ENCODE peak calls at places on chromosomes 3 and 15, in four cellular contexts. X is HEK293T, V is H1, C is HepG2. S is an unnamed sample.

GRCh38 chr3:96236499-96236898 is 577.9 kb upstream of the EPHA6 start:
- DNase-seq in C (no peak), V (no peak), X (no peak), S (no peak)

GRCh38 chr3:29764603-29765254 is 483.9 kb downstream of the RBMS3 start:
- DNase-seq in X (no peak), V (no peak), C (no peak), S (no peak)

GRCh38 chr3:112789787-112790186 is 56.9 kb downstream of the CD200R1L start:
- DNase-seq in C (no peak), X (no peak), V (no peak), S (no peak)

GRCh38 chr3:51684971-51685751 is 14.1 kb downstream of the TEX264 start:
- DNase-seq in C (no peak), V (no peak), X (no peak), S (no peak)

GRCh38 chr3:32602206-32602605 is 31.5 kb upstream of the DYNC1LI1 start:
- DNase-seq in C (no peak), V (no peak), X (no peak), S (no peak)

GRCh38 chr15:79065744-79066376 is 24.7 kb downstream of the RASGRF1 start:
- DNase-seq in V (no peak), C (no peak), X (no peak), S (no peak)

GRCh38 chr3:45232531-45232930 is 6.4 kb upstream of the TMEM158 start:
- DNase-seq in V (no peak), X (no peak), C (no peak), S (no peak)

GRCh38 chr15:75921732-75922703 is 18.3 kb downstream of the FBXO22 start:
- DNase-seq in X (peak), V (no peak), C (peak), S (no peak)

GRCh38 chr3:14890470-14890869 is 56.9 kb upstream of the NR2C2 start:
- DNase-seq in V (no peak), X (no peak), C (no peak), S (no peak)

GRCh38 chr3:157023211-157023610 is 136.7 kb downstream of the CCNL1 start:
- DNase-seq in V (no peak), X (no peak), C (no peak), S (no peak)

GRCh38 chr3:148190441-148190990 is 507.2 kb upstream of the AGTR1 start:
- DNase-seq in X (no peak), C (no peak), V (no peak), S (no peak)

GRCh38 chr15:36877294-36877693 is 223.1 kb downstream of the MEIS2 start:
- DNase-seq in X (no peak), C (no peak), V (no peak), S (no peak)

GRCh38 chr15:73052679-73053397 is 575 bp downstream of the NEO1 start:
- DNase-seq in C (peak), X (peak), V (peak), S (peak)

GRCh38 chr15:73362900-73363299 is 5.9 kb downstream of the HCN4 start:
- DNase-seq in X (no peak), C (no peak), V (no peak), S (no peak)

GRCh38 chr3:12239301-12239700 is 49.6 kb upstream of the PPARG start:
- DNase-seq in X (no peak), C (no peak), V (no peak), S (no peak)

GRCh38 chr15:50880651-50881114 is 27.8 kb upstream of the AP4E1 start:
- DNase-seq in X (no peak), V (no peak), C (no peak), S (no peak)

GRCh38 chr3:52385157-52385556 is 59.7 kb downstream of the SEMA3G start:
- DNase-seq in X (peak), V (peak), C (peak), S (peak)

GRCh38 chr3:188780188-188781147 is 391.3 kb upstream of the TPRG1 start:
- DNase-seq in X (no peak), C (peak), V (no peak), S (no peak)

GRCh38 chr3:64878372-64878771 is 190.6 kb upstream of the ADAMTS9 start:
- DNase-seq in V (no peak), X (no peak), C (no peak), S (no peak)

GRCh38 chr15:23397779-23398178 is 43.2 kb downstream of the GOLGA8S start:
- DNase-seq in X (no peak), V (no peak), C (no peak), S (no peak)

GRCh38 chr3:171380711-171381435 is 79.3 kb downstream of the TNIK start:
- DNase-seq in X (no peak), V (no peak), C (no peak), S (no peak)

GRCh38 chr3:72331076-72331475 is 517.2 kb downstream of the SHQ1 start:
- DNase-seq in C (no peak), V (no peak), X (no peak), S (no peak)

GRCh38 chr3:72328755-72329154 is 519.5 kb downstream of the SHQ1 start:
- DNase-seq in X (no peak), C (no peak), V (no peak), S (no peak)

GRCh38 chr3:72332036-72332435 is 516.2 kb downstream of the SHQ1 start:
- DNase-seq in C (no peak), V (no peak), X (no peak), S (no peak)

GRCh38 chr3:72327008-72327407 is 521.2 kb downstream of the SHQ1 start:
- DNase-seq in X (no peak), V (no peak), C (no peak), S (no peak)

GRCh38 chr3:72329354-72329753 is 518.9 kb downstream of the SHQ1 start:
- DNase-seq in X (no peak), C (no peak), V (no peak), S (no peak)
- TF ChIP-seq SUZ12 in X (no peak), C (no peak), V (no peak), S (no peak)

DNA sequence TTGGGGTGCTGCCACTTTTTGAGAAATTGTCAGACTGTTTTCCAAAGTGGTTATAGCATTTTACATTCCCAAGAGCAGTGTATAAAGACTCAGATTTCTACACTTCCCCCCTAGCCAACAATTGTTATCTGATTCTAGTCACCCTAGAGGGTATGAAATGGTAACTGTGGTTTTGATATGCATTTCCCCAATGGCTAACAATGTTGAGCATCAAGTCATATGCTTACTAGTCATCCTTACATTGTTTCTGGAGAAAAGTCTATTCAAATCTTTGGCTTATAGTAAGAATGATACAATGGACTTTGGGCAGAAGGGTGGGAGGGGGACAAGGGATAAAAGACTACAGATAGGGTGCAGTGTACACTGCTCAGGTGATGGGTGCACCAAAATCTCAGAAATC is 73.3 kb downstream of the CSNK1G1 start:
- DNase-seq in V (no peak), X (no peak), C (no peak), S (no peak)
- TF ChIP-seq SUZ12 in V (no peak), X (no peak), C (no peak), S (no peak)

GRCh38 chr15:95470997-95471692 is 859.4 kb upstream of the NR2F2 start:
- DNase-seq in V (no peak), C (no peak), X (no peak), S (no peak)
- TF ChIP-seq SUZ12 in V (no peak), C (no peak), X (no peak), S (no peak)

DNA sequence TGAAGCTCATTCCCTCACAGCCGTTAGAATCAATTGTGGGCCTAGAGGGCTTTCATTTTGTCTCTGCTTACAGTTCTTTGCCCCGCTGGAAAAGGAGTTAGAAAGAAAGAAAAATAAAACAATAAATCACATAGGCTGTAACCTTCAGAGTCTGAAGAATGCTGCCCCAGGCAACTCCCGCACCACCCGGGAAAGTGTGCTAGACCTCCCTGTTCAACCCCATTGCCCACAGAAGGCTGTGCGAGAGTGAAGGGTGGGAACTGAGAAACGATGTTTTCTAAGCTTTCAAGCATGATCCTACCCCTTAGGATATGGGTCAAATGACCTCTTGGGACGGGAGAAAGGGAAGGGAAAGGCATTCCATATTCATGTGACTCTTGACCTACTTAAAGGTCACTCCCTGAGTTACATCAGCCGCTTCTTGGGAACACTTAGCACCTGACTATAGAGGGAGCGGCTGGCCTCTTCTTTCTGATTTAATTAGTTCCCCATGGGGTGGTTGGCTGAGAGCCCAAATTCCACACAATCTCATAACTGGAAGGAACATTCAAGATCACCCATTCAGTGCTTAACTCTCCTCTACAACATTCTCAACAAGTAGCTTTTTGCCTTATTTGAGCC is 114.8 kb upstream of the SLC24A5 start:
- DNase-seq in C (no peak), V (no peak), X (peak), S (peak)
- TF ChIP-seq SUZ12 in C (no peak), V (no peak), X (no peak), S (no peak)

GRCh38 chr3:16427309-16427965 is 86.1 kb downstream of the RFTN1 start:
- DNase-seq in X (no peak), V (no peak), C (no peak), S (no peak)
- TF ChIP-seq SUZ12 in X (no peak), V (no peak), C (no peak), S (no peak)

GRCh38 chr3:43211681-43212080 is 74.7 kb upstream of the SNRK start:
- DNase-seq in X (no peak), C (no peak), V (no peak), S (no peak)

GRCh38 chr3:43206632-43207031 is 79.7 kb upstream of the SNRK start:
- DNase-seq in C (no peak), X (no peak), V (no peak), S (no peak)

GRCh38 chr3:43203022-43203421 is 83.3 kb upstream of the SNRK start:
- DNase-seq in V (no peak), X (no peak), C (no peak), S (no peak)

GRCh38 chr3:43210049-43211027 is 76.0 kb upstream of the SNRK start:
- DNase-seq in C (no peak), V (no peak), X (no peak), S (no peak)

DNA sequence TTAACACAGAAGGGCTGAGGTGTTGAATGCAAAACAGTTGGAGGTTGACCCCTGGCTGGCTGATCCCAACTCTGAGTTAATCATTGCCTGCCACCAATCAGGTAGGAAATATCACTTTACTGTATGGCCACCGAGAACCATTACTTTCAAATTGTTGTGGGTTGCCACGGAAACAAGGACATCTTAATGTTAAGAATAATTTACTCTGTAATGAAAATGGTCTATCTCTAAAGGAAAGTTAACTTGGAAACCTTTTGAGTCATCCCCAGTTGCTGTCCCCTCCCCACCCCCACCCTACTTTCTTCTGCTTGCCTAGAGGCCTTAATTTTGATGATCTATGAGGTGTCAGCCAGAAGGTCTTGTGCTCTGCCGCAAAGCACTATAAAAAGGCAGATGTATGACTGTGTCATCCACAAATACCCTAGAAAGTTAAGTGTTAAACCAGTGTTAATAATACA is 78.7 kb upstream of the SNRK start:
- DNase-seq in X (no peak), C (no peak), V (no peak), S (no peak)
- TF ChIP-seq SUZ12 in X (no peak), C (no peak), V (no peak), S (no peak)

DNA sequence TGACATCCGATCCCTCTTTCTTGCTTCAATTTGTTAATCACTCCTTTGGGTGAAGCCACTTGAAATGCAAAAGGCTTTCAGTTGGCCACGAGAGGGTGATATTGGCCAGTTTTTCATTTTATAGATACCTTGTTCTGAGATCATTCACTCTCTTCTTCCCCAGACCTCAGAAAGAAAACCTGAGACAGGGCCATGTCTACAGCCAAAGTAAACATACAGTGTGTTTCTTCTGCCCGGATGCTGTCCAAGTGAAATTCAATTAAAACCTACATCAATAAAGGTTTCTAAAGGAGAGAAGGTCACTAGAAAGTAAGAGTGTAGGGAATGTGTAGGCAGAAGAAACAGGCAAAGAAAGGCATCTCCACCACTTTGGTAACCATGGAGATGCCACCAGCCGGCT is 39.5 kb upstream of the FMN1 start:
- DNase-seq in X (peak), V (no peak), C (peak), S (no peak)
- TF ChIP-seq SUZ12 in X (no peak), V (no peak), C (no peak), S (no peak)

DNA sequence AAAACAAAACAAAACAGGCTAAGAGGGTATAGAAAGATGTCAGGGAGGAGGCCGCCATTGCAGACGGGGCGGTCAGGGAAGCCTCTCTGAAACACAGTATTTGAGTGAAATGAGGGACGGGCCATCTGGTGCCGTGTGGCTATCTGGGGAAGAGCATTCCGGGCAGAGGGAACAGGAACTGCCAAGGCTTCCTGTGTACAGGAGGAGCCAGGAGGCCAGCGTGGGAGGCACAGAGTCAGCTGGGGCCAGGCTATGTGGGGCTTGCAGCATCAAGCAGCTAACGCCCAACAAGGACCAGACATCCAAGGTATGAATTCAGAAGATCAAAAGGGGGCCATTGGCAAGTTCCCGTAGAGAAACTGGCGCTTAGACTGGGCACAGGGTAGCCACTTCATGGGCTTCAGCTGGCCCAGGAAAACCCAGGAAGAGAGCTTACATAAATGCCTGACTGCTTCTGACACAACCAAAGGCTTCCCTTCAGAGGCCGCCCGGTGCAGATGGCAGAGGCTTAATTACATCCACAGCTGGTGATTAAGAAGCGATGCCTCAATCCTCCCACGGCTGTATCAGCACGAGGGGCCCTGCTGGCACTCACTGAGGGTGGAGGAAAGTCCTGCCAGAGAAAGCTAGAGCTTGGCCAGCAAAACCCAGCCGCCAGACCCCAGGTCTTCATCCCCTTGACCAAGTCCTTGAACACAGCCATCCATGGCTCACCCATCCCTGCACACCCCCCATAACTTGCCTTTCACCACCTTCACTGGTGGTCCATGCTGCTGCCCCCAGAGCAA is 144.9 kb downstream of the MEGF11 start:
- DNase-seq in V (no peak), C (no peak), X (no peak), S (no peak)
- TF ChIP-seq SUZ12 in V (no peak), C (no peak), X (no peak), S (no peak)

GRCh38 chr3:4985330-4986174 is 6.3 kb downstream of the BHLHE40 start:
- DNase-seq in C (peak), V (no peak), X (no peak), S (no peak)
- TF ChIP-seq SUZ12 in C (no peak), V (no peak), X (no peak), S (no peak)

DNA sequence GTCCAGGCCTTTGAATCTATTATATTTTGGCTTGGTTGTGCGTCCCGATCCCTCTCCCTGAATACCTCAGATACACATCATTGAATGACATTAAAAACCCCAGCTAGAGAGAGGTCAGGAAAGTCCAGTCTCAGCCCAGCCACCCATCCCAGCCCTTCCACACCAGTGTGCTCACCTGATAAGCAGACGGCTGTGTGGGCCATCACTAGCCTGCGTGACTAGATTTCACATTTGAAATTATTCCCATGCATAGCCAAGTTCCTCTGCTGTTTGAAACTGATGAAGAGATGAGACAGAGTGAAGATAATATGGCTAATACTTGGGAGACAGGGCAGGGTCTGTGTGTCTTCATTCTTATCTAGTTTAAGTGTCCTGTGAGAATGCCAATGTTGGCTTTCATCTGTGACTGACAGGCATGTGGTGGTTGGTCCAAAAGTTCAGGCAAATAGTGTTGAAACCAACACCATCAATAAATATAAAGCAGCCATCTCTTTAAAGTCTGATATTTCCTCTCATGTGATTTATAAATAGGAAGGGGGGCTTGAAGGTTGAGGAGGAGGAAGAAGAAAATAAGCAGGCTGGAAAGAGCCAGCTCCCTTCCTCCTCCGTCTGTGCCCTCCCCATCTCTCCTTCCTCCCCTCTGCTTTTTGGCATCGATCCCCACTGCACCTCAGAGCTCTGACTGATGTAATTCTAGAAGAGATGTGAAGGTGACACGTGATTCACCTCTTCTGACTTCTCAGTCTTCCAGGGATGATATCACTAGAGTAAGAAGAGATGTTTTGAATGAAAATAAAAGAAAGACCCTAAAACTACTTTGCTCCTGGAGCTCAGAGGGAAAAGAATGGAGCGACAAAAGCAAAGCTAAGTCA is 5.1 kb downstream of the FAM43A start:
- DNase-seq in X (no peak), C (peak), V (no peak), S (no peak)
- TF ChIP-seq SUZ12 in X (no peak), C (no peak), V (no peak), S (no peak)